ENCODE peak calls at places on chromosome 19, in nine cellular contexts. Q is stromal cell of bone marrow; P is stimulated activated CD4-positive, alpha-beta T cell treated with anti-CD3 and anti-CD28 coated beads, TNF-alpha, amount 100 ng/mL, for 1 hour; A is AG04450; N is GM12891; L is DMS153; D is activated T-cell treated with anti-CD3 and anti-CD28 coated beads for 1 hour; T is cardiac fibroblast; G is NCI-H1105 treated with DMSO at 0.1 percent for 48 hours. F is an unnamed sample.
A peak's percentile ranks its signal among the peaks of the same experiment; 100 is the strongest.

GRCh38 chr19:41849067-41849466 is 4.2 kb downstream of the DMRTC2 start:
- DNase-seq in Q (no peak), P (no peak), A (no peak), N (no peak), L (no peak), D (no peak), T (no peak), G (no peak), F (no peak)

GRCh38 chr19:10871711-10872550 is 578 bp downstream of the CARM1 start:
- DNase-seq in Q (no peak), P (peak; percentile 15), A (no peak), N (no peak), L (no peak), D (peak; percentile 11), T (no peak), G (no peak), F (no peak)

GRCh38 chr19:45254044-45254531 is 3.0 kb downstream of the MARK4 start:
- DNase-seq in Q (no peak), P (no peak), A (no peak), N (peak; percentile 54), L (no peak), D (no peak), T (no peak), G (no peak), F (no peak)

GRCh38 chr19:6495947-6496346 is 6.2 kb downstream of the TUBB4A start:
- DNase-seq in Q (no peak), P (no peak), A (no peak), N (no peak), L (no peak), D (no peak), T (no peak), G (no peak), F (no peak)

GRCh38 chr19:54095136-54095858 is 5.3 kb downstream of the OSCAR start:
- DNase-seq in Q (no peak), P (no peak), A (no peak), N (no peak), L (no peak), D (no peak), T (no peak), G (no peak), F (no peak)

GRCh38 chr19:12880551-12881171 is 588 bp downstream of the DNASE2 start:
- DNase-seq in Q (no peak), P (no peak), A (no peak), N (no peak), L (no peak), D (no peak), T (peak; percentile 21), G (peak; percentile 38), F (no peak)

GRCh38 chr19:47848871-47849473 is 10.1 kb upstream of the TPRX2 start:
- DNase-seq in Q (no peak), P (no peak), A (no peak), N (no peak), L (no peak), D (peak; percentile 26), T (peak; percentile 35), G (no peak), F (no peak)

GRCh38 chr19:2302319-2303208 is 5.4 kb downstream of the LINGO3 start:
- DNase-seq in Q (no peak), P (no peak), A (no peak), N (no peak), L (no peak), D (no peak), T (peak; percentile 55), G (no peak), F (no peak)

F was measured in activated CD4-positive, CD25-positive, alpha-beta regulatory T cell treated with anti-CD3 and anti-CD28 coated beads, Interleukin-2, amount 50 U/mL, for 16 hours.